ENCODE peak calls at places on chromosomes 3 and 15, in ten cellular contexts. Z is body of pancreas, J is neural crest cell, R is epithelial cell of esophagus, C is astrocyte, B is WTC11, M is A673, O is H9, K is GM12865, E is Caco-2. W is an unnamed sample.

GRCh38 chr15:63501256-63502089 is 2.9 kb upstream of the USP3 start:
- DNase-seq in M (peak), K (peak), J (no peak), E (peak), O (peak), C (peak), R (peak), Z (peak), B (peak), W (peak)

GRCh38 chr3:136186330-136186729 is 9.8 kb downstream of the MSL2 start:
- DNase-seq in C (no peak), J (no peak), M (no peak), O (no peak), E (no peak), B (no peak), R (peak), Z (peak), K (peak), W (peak)

GRCh38 chr15:65920121-65920520 is 50.8 kb downstream of the RAB11A start:
- DNase-seq in E (no peak), K (peak), B (no peak), J (no peak), C (no peak), Z (no peak), O (no peak), R (no peak), M (no peak), W (peak)

GRCh38 chr3:195546130-195546560 is 3.0 kb upstream of the PPP1R2 start:
- DNase-seq in M (peak), J (no peak), E (no peak), R (peak), B (no peak), Z (peak), C (peak), O (no peak), K (no peak), W (peak)

GRCh38 chr3:104359546-104359945 is 1007.2 kb upstream of the ALCAM start:
- DNase-seq in O (no peak), M (no peak), R (peak), C (peak), K (no peak), B (no peak), E (no peak), J (no peak), Z (no peak), W (no peak)

GRCh38 chr3:32315441-32315840 is 76.2 kb upstream of the CMTM7 start:
- DNase-seq in E (no peak), K (no peak), C (no peak), B (no peak), R (no peak), O (no peak), Z (peak), M (no peak), J (no peak), W (no peak)

GRCh38 chr3:114649331-114649730 is 355.5 kb downstream of the TIGIT start:
- DNase-seq in J (no peak), C (peak), E (no peak), B (no peak), O (no peak), R (peak), K (no peak), Z (no peak), M (no peak), W (no peak)

GRCh38 chr3:21328982-21329381 is 422.0 kb downstream of the ZNF385D start:
- DNase-seq in B (no peak), R (no peak), M (no peak), Z (no peak), E (no peak), O (no peak), J (no peak), C (no peak), K (no peak), W (no peak)

GRCh38 chr15:92981333-92981732 is 81.2 kb downstream of the CHD2 start:
- DNase-seq in J (no peak), C (peak), M (no peak), B (no peak), K (no peak), Z (no peak), O (no peak), E (no peak), R (peak), W (peak)

GRCh38 chr3:180382781-180383180 is 219.2 kb upstream of the TTC14 start:
- DNase-seq in R (no peak), M (no peak), O (peak), K (no peak), Z (no peak), E (no peak), J (no peak), B (no peak), C (no peak), W (no peak)

GRCh38 chr3:63228677-63229076 is 49.4 kb upstream of the SYNPR start:
- DNase-seq in B (peak), J (peak), R (peak), Z (peak), M (peak), C (peak), E (peak), O (peak), K (peak), W (peak)

GRCh38 chr3:126419886-126420786 is 25.4 kb downstream of the CFAP100 start:
- DNase-seq in M (no peak), K (no peak), C (no peak), E (peak), R (no peak), B (no peak), J (no peak), O (peak), Z (no peak), W (no peak)

GRCh38 chr3:43102773-43103480 is 3.0 kb downstream of the POMGNT2 start:
- DNase-seq in E (no peak), M (no peak), O (no peak), B (no peak), R (no peak), J (no peak), C (no peak), Z (peak), K (no peak), W (no peak)

GRCh38 chr3:98329392-98330124 is 24.1 kb upstream of the OR5K4 start:
- DNase-seq in Z (peak), E (peak), C (peak), R (peak), M (peak), K (peak), J (peak), O (peak), B (peak), W (peak)

GRCh38 chr15:59282515-59283337 is 76.1 kb downstream of the LDHAL6B start:
- DNase-seq in R (no peak), Z (no peak), J (no peak), O (no peak), E (no peak), M (no peak), C (no peak), K (no peak), B (no peak), W (no peak)

GRCh38 chr15:59279023-59279422 is 72.4 kb downstream of the LDHAL6B start:
- DNase-seq in Z (no peak), K (no peak), C (no peak), B (no peak), R (no peak), M (no peak), J (no peak), E (no peak), O (no peak), W (no peak)

GRCh38 chr15:59278120-59278519 is 71.5 kb downstream of the LDHAL6B start:
- DNase-seq in O (no peak), M (no peak), E (no peak), R (no peak), K (no peak), J (no peak), B (no peak), Z (no peak), C (peak), W (no peak)

GRCh38 chr15:59281699-59282098 is 75.1 kb downstream of the LDHAL6B start:
- DNase-seq in R (no peak), O (no peak), J (no peak), M (no peak), Z (no peak), C (no peak), E (no peak), B (no peak), K (no peak), W (no peak)

DNA sequence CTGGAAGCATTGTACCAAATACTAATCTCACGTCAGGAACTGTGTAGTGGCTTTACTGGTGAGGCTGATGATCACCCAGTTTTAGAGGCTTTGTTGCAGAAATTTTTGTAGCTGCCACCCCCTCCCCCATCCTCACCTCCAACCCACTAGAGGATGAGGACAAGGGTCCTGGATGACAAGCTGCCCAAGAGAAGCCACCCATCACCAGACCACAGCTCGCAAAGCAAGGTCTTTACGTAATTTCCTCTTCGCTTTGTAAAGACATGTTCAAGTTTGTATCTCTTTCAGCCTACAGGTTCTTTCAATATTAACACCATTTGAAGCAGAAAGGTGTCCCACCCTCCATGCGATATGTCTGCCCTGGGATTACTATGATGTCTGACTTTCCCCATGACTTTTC is 74.2 kb downstream of the LDHAL6B start:
- DNase-seq in E (no peak), J (no peak), R (no peak), K (no peak), O (no peak), C (no peak), B (no peak), Z (no peak), M (no peak), W (no peak)
- TF ChIP-seq CTCF in E (no peak), J (no peak), R (no peak), K (no peak), O (no peak), C (no peak), B (no peak), Z (no peak), M (no peak), W (no peak)

GRCh38 chr15:80835338-80835737 is 56.2 kb downstream of the CEMIP start:
- DNase-seq in K (no peak), O (peak), R (no peak), J (no peak), B (peak), Z (no peak), C (no peak), M (no peak), E (no peak), W (peak)
- TF ChIP-seq CTCF in K (no peak), O (peak), R (peak), J (peak), B (no peak), Z (no peak), C (no peak), M (no peak), E (peak), W (no peak)

DNA sequence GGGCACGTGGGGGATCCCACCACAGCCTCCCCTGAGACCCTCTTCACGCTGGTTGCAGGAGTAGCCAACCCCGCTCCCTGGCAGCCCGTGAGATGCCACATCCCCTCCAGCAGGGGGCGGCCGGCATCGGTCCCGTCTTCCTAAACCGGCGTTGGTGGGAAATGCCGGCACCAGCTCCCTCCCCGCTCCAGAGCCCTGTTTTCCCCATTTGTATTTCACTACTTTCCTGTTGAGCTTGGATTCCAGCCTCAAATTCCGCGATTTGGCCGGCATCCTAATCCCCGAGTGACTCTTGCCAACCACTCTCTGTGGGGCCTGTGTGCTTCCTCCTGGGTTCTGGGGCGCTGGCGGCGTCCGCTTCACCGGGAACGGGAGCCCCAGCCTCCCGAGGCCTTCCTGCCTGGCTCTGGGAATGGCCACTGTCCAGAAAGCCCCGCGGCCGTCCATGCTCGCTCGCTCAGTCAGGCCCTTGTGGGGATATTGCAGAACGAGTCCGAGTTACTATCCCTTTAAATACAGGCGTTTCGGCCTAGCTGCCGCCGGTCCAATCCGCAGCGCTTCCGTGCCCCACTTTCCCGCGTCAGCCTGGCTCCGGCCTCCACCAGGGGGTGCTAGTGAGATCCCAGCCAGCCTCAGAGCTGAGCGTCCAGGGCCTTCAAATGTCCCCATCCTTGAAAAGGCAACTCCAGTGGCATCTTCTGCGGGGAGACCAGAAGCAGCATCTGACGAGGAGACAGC is 8.1 kb upstream of the ADAMTS17 start:
- DNase-seq in E (peak), K (peak), R (peak), C (peak), Z (peak), B (peak), O (peak), M (peak), J (peak), W (peak)
- TF ChIP-seq CTCF in E (peak), K (peak), R (peak), C (peak), Z (peak), B (peak), O (peak), M (peak), J (peak), W (peak)

GRCh38 chr3:25344609-25345008 is 83.5 kb upstream of the RARB start:
- DNase-seq in M (no peak), Z (no peak), E (no peak), O (no peak), C (no peak), J (no peak), R (no peak), B (no peak), K (no peak), W (no peak)

GRCh38 chr3:25354071-25354470 is 74.0 kb upstream of the RARB start:
- DNase-seq in M (no peak), K (no peak), O (no peak), R (no peak), B (no peak), C (peak), E (no peak), J (no peak), Z (no peak), W (no peak)

GRCh38 chr3:25350741-25351140 is 77.3 kb upstream of the RARB start:
- DNase-seq in K (no peak), O (no peak), R (no peak), Z (no peak), E (no peak), B (no peak), M (no peak), J (no peak), C (no peak), W (no peak)

GRCh38 chr3:25348996-25349576 is 79.0 kb upstream of the RARB start:
- DNase-seq in K (no peak), J (no peak), Z (no peak), B (no peak), R (no peak), O (no peak), M (no peak), C (no peak), E (no peak), W (no peak)

GRCh38 chr3:25349828-25350227 is 78.2 kb upstream of the RARB start:
- DNase-seq in M (no peak), C (no peak), J (no peak), E (no peak), Z (no peak), R (no peak), K (no peak), B (no peak), O (no peak), W (no peak)
- TF ChIP-seq CTCF in M (no peak), C (no peak), J (no peak), E (no peak), Z (no peak), R (no peak), K (no peak), B (no peak), O (no peak), W (no peak)

DNA sequence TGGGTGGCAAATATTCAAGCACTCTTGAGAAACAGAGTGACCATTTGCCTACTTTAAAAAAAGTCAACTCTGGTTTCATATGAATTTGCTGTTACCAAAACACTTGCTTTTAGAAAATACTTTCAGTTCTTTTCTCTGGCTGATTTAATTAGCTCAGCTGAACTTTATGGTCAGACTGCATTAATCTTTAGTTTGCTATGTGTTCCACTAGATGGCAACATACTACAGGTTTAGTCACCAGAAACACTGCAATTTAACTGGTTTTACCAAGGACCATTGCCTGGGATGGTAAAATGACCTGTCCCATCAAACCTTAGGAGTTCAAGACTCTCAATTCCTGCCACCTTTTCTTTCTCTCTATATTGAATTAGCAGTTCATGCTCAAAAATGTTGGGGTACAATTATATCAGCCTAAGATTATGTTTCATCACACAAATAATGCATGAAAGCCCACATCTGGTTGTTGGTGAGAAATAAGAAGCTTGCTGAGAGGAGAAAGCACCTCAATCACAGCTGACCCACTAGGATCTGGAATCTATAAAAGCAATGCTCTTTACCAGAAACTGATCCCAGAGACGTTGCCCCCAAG is 14.2 kb downstream of the EIF4E3 start:
- DNase-seq in B (no peak), R (peak), C (peak), K (peak), O (no peak), J (no peak), Z (no peak), M (peak), E (no peak), W (no peak)
- TF ChIP-seq CTCF in B (peak), R (peak), C (peak), K (peak), O (peak), J (peak), Z (peak), M (peak), E (peak), W (no peak)

DNA sequence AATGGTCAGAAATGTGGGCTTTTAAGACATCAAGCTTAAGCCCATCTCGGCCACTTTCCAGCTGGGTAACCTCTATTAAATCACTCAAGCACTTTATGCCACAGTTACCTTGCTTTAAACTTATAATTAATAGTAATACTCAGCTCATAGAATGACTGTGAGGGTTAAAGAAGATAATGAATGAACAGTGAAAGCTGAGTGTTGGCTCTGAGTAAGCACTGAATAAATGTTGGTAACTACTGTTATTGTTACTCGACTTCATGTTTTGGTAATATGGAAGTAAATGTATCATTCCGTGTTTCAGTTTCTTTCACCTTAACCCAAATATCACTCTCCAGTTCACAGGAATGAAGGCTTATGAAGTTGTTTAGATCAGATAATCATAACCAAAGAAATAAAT is 23.9 kb upstream of the OSTN start:
- DNase-seq in E (no peak), R (no peak), O (no peak), Z (no peak), B (no peak), J (no peak), C (no peak), K (no peak), M (no peak), W (no peak)
- TF ChIP-seq CTCF in E (no peak), R (no peak), O (no peak), Z (no peak), B (no peak), J (no peak), C (no peak), K (no peak), M (no peak), W (no peak)

GRCh38 chr3:123716421-123716820 is 131.6 kb upstream of the HACD2 start:
- DNase-seq in B (no peak), C (no peak), J (no peak), E (no peak), O (no peak), Z (no peak), K (no peak), M (no peak), R (no peak), W (no peak)

GRCh38 chr3:123723527-123724168 is 138.8 kb upstream of the HACD2 start:
- DNase-seq in J (peak), Z (peak), R (peak), O (peak), K (peak), B (peak), E (peak), C (peak), M (peak), W (peak)

GRCh38 chr3:123722021-123722420 is 137.2 kb upstream of the HACD2 start:
- DNase-seq in O (no peak), E (no peak), Z (no peak), J (no peak), B (no peak), R (no peak), K (no peak), M (no peak), C (no peak), W (no peak)

GRCh38 chr3:123720638-123721037 is 135.8 kb upstream of the HACD2 start:
- DNase-seq in R (no peak), O (no peak), Z (no peak), B (no peak), J (no peak), K (no peak), C (no peak), E (no peak), M (no peak), W (no peak)

DNA sequence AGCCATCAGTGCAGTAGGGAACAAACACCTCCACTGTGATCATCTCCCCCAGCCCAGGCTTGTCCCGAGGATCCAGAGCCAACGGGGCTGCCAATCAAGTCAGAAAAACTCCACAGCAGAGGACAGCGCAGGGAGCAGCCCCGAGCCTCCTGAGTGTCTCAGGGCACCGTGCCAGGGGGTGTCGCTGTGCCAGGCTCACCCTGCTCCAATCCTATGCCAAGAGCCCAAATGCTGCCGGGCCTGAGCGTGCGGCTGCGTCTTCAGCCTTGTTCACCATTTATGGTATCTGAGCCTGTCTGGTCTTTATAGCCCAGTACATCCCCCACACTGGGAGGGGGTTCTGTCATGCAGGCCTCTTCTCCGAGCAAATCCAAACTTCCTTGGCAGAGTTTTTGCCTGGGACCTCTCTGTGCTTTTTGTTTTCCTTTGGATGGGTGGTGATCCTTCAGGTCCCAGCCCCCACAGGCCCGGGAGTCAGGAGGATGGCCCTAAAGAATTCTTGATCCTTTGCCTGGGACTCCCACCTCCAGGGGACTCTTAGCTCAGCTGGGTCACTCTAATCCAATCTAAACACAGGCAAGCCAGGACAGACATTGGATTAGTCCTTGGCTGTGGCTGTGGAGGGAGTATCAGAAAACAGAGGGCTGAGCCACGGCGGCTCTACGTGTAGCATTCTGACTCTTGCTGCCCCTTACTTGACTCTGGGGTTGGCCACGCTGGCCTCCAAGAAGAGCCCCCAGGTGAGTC is 135.1 kb upstream of the HACD2 start:
- DNase-seq in E (no peak), C (no peak), M (peak), B (no peak), Z (no peak), J (no peak), O (no peak), K (no peak), R (peak), W (no peak)
- TF ChIP-seq CTCF in E (no peak), C (no peak), M (no peak), B (no peak), Z (no peak), J (no peak), O (no peak), K (no peak), R (peak), W (no peak)

DNA sequence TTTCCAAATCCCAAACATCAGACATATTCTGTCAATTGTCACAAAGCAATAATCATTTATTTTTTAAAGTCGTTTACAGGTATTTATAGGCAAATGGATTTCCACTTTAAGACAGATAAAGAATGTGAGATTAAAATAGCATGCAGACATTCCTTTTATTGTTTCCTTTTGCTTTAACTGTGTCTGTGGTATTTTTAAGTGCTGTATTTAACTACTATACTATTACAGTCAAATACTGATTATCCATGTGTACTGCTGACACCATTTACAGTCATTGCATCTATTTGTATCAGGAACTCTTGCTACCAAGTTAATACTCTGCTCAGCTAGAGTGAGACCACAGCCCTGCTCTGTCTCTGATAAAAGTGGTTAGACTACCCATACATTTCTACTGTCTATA is 12.8 kb upstream of the CEP152 start:
- DNase-seq in O (no peak), J (no peak), Z (no peak), M (no peak), K (no peak), E (no peak), B (no peak), C (peak), R (no peak), W (no peak)
- TF ChIP-seq CTCF in O (no peak), J (no peak), Z (no peak), M (no peak), K (no peak), E (no peak), B (no peak), C (no peak), R (no peak), W (no peak)

W was measured in Calu3.